ENCODE peak calls at places on chromosomes 12 and 14, in nine cellular contexts. One of them, this sample, is unnamed. For H3K4me1, the result is how much of the 10 kb centered on the place peaks cover.

GRCh38 chr14:51566831-51567582 is 84.7 kb upstream of the FRMD6 start:
- DNase-seq in sigmoid colon: no peak
- DNase-seq in MM.1S: peak
- DNase-seq in transverse colon: no peak
- DNase-seq in A549: no peak
- DNase-seq in body of pancreas: no peak
- DNase-seq in GM23248: no peak
- DNase-seq in H9: no peak
- DNase-seq in hepatocyte: no peak
- DNase-seq in this sample: no peak

GRCh38 chr14:94612174-94612573 is at the start of gene SERPINA3:
- DNase-seq in sigmoid colon: peak
- DNase-seq in MM.1S: no peak
- DNase-seq in transverse colon: no peak
- DNase-seq in A549: no peak
- DNase-seq in body of pancreas: peak
- DNase-seq in GM23248: no peak
- DNase-seq in H9: no peak
- DNase-seq in hepatocyte: peak
- DNase-seq in this sample: peak

GRCh38 chr12:6953417-6954315 is 2.5 kb downstream of the PTPN6 start:
- DNase-seq in sigmoid colon: peak
- DNase-seq in MM.1S: peak
- DNase-seq in transverse colon: peak
- DNase-seq in A549: no peak
- DNase-seq in body of pancreas: no peak
- DNase-seq in GM23248: no peak
- DNase-seq in H9: no peak
- DNase-seq in hepatocyte: no peak
- DNase-seq in this sample: no peak

GRCh38 chr12:12985817-12986408 is 14.2 kb downstream of the HEBP1 start:
- DNase-seq in sigmoid colon: no peak
- DNase-seq in MM.1S: no peak
- DNase-seq in transverse colon: peak
- DNase-seq in A549: peak
- DNase-seq in body of pancreas: no peak
- DNase-seq in GM23248: peak
- DNase-seq in H9: peak
- DNase-seq in hepatocyte: peak
- DNase-seq in this sample: no peak

GRCh38 chr12:116559330-116560080 is at the start of gene MAP1LC3B2:
- DNase-seq in sigmoid colon: peak
- DNase-seq in MM.1S: peak
- DNase-seq in transverse colon: peak
- DNase-seq in A549: no peak
- DNase-seq in body of pancreas: peak
- DNase-seq in GM23248: peak
- DNase-seq in H9: peak
- DNase-seq in hepatocyte: peak
- DNase-seq in this sample: peak

GRCh38 chr14:24123465-24124417 is 6.7 kb upstream of the FITM1 start:
- DNase-seq in sigmoid colon: no peak
- DNase-seq in MM.1S: no peak
- DNase-seq in transverse colon: no peak
- DNase-seq in A549: no peak
- DNase-seq in body of pancreas: no peak
- DNase-seq in GM23248: no peak
- DNase-seq in H9: no peak
- DNase-seq in hepatocyte: no peak
- DNase-seq in this sample: no peak

GRCh38 chr12:33476058-33476457 is 36.4 kb upstream of the SYT10 start:
- DNase-seq in sigmoid colon: no peak
- DNase-seq in MM.1S: no peak
- DNase-seq in transverse colon: no peak
- DNase-seq in A549: no peak
- DNase-seq in body of pancreas: no peak
- DNase-seq in GM23248: no peak
- DNase-seq in H9: no peak
- DNase-seq in hepatocyte: no peak
- DNase-seq in this sample: peak

GRCh38 chr12:24109381-24110039 is 160.0 kb upstream of the SOX5 start:
- DNase-seq in sigmoid colon: no peak
- DNase-seq in MM.1S: peak
- DNase-seq in transverse colon: no peak
- DNase-seq in A549: no peak
- DNase-seq in body of pancreas: no peak
- DNase-seq in GM23248: peak
- DNase-seq in H9: no peak
- DNase-seq in hepatocyte: peak
- DNase-seq in this sample: no peak

GRCh38 chr12:128250091-128250490 is 16.9 kb upstream of the TMEM132C start:
- DNase-seq in sigmoid colon: no peak
- DNase-seq in MM.1S: no peak
- DNase-seq in transverse colon: no peak
- DNase-seq in A549: no peak
- DNase-seq in body of pancreas: no peak
- DNase-seq in GM23248: no peak
- DNase-seq in H9: no peak
- DNase-seq in hepatocyte: no peak
- DNase-seq in this sample: no peak

GRCh38 chr12:47990351-47991105 is 13.7 kb downstream of the COL2A1 start:
- DNase-seq in sigmoid colon: peak
- DNase-seq in MM.1S: peak
- DNase-seq in transverse colon: no peak
- DNase-seq in A549: no peak
- DNase-seq in body of pancreas: peak
- DNase-seq in GM23248: no peak
- DNase-seq in H9: no peak
- DNase-seq in hepatocyte: peak
- DNase-seq in this sample: no peak

GRCh38 chr12:50569876-50570275 is 65.1 kb downstream of the DIP2B start:
- DNase-seq in sigmoid colon: no peak
- DNase-seq in MM.1S: no peak
- DNase-seq in transverse colon: no peak
- DNase-seq in A549: no peak
- DNase-seq in body of pancreas: no peak
- DNase-seq in GM23248: peak
- DNase-seq in H9: no peak
- DNase-seq in hepatocyte: no peak
- DNase-seq in this sample: no peak

GRCh38 chr12:50572760-50573159 is 68.0 kb downstream of the DIP2B start:
- DNase-seq in sigmoid colon: no peak
- DNase-seq in MM.1S: no peak
- DNase-seq in transverse colon: no peak
- DNase-seq in A549: no peak
- DNase-seq in body of pancreas: no peak
- DNase-seq in GM23248: peak
- DNase-seq in H9: no peak
- DNase-seq in hepatocyte: no peak
- DNase-seq in this sample: no peak

GRCh38 chr12:50573271-50573670 is 68.5 kb downstream of the DIP2B start:
- DNase-seq in sigmoid colon: no peak
- DNase-seq in MM.1S: no peak
- DNase-seq in transverse colon: no peak
- DNase-seq in A549: no peak
- DNase-seq in body of pancreas: no peak
- DNase-seq in GM23248: no peak
- DNase-seq in H9: no peak
- DNase-seq in hepatocyte: no peak
- DNase-seq in this sample: no peak

GRCh38 chr12:50572275-50572674 is 67.5 kb downstream of the DIP2B start:
- DNase-seq in sigmoid colon: no peak
- DNase-seq in MM.1S: no peak
- DNase-seq in transverse colon: no peak
- DNase-seq in A549: no peak
- DNase-seq in body of pancreas: peak
- DNase-seq in GM23248: peak
- DNase-seq in H9: no peak
- DNase-seq in hepatocyte: peak
- DNase-seq in this sample: no peak

DNA sequence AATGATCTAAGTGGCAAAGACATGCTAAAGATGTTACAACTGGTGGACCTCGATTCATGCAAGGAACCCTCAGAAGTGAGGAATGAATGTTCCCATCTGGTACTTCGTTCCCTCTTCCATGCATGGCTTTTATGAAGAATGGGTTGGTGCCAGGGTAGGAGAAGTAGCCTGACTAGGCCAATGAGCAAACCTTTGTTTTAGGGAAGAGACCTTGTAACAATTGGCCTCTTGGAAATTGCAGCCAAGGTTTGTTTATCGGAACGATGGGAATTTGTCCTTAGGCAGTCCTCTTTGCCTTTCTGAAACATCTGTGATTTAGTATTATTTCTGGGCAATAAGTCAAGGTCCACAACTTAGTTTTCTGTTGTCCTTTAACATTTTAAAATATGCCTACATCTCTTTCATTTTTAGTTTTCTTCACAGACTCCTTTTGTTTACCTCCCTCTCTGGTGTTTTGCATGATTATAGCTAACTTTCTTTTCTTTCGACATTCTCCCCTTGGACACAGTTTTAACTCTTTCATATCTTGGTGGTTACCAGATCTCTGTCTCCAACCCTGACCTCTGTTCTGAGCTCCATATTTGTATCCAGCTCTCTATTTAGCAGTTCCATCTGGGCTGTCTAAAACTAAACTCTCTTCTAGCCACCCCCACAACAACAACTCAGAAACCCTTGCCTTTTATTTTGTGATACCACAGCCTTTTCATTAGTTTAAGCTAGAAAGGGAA is 70.0 kb downstream of the DIP2B start:
- DNase-seq in sigmoid colon: no peak
- DNase-seq in MM.1S: no peak
- DNase-seq in transverse colon: no peak
- DNase-seq in A549: no peak
- DNase-seq in body of pancreas: no peak
- DNase-seq in GM23248: peak
- DNase-seq in H9: no peak
- DNase-seq in hepatocyte: no peak
- DNase-seq in this sample: no peak
- H3K4me1 ChIP-seq in sigmoid colon: under half
- H3K4me1 ChIP-seq in MM.1S: under half
- H3K4me1 ChIP-seq in transverse colon: half or more
- H3K4me1 ChIP-seq in A549: half or more
- H3K4me1 ChIP-seq in body of pancreas: half or more
- H3K4me1 ChIP-seq in GM23248: under half
- H3K4me1 ChIP-seq in H9: under half
- H3K4me1 ChIP-seq in hepatocyte: under half
- H3K4me1 ChIP-seq in this sample: under half

GRCh38 chr12:66899567-66899966 is 220.7 kb upstream of the GRIP1 start:
- DNase-seq in sigmoid colon: no peak
- DNase-seq in MM.1S: no peak
- DNase-seq in transverse colon: no peak
- DNase-seq in A549: no peak
- DNase-seq in body of pancreas: no peak
- DNase-seq in GM23248: no peak
- DNase-seq in H9: no peak
- DNase-seq in hepatocyte: no peak
- DNase-seq in this sample: no peak

GRCh38 chr12:66901136-66901932 is 222.5 kb upstream of the GRIP1 start:
- DNase-seq in sigmoid colon: no peak
- DNase-seq in MM.1S: peak
- DNase-seq in transverse colon: no peak
- DNase-seq in A549: no peak
- DNase-seq in body of pancreas: no peak
- DNase-seq in GM23248: no peak
- DNase-seq in H9: no peak
- DNase-seq in hepatocyte: no peak
- DNase-seq in this sample: no peak

GRCh38 chr12:66902020-66902419 is 223.1 kb upstream of the GRIP1 start:
- DNase-seq in sigmoid colon: no peak
- DNase-seq in MM.1S: no peak
- DNase-seq in transverse colon: no peak
- DNase-seq in A549: no peak
- DNase-seq in body of pancreas: no peak
- DNase-seq in GM23248: no peak
- DNase-seq in H9: no peak
- DNase-seq in hepatocyte: no peak
- DNase-seq in this sample: no peak

GRCh38 chr12:66898700-66899469 is 220.0 kb upstream of the GRIP1 start:
- DNase-seq in sigmoid colon: no peak
- DNase-seq in MM.1S: no peak
- DNase-seq in transverse colon: no peak
- DNase-seq in A549: no peak
- DNase-seq in body of pancreas: no peak
- DNase-seq in GM23248: no peak
- DNase-seq in H9: no peak
- DNase-seq in hepatocyte: no peak
- DNase-seq in this sample: peak

GRCh38 chr12:66900616-66901015 is 221.7 kb upstream of the GRIP1 start:
- DNase-seq in sigmoid colon: no peak
- DNase-seq in MM.1S: no peak
- DNase-seq in transverse colon: no peak
- DNase-seq in A549: no peak
- DNase-seq in body of pancreas: no peak
- DNase-seq in GM23248: no peak
- DNase-seq in H9: no peak
- DNase-seq in hepatocyte: no peak
- DNase-seq in this sample: no peak
- H3K27ac ChIP-seq in sigmoid colon: no peak
- H3K27ac ChIP-seq in MM.1S: peak
- H3K27ac ChIP-seq in transverse colon: no peak
- H3K27ac ChIP-seq in A549: no peak
- H3K27ac ChIP-seq in body of pancreas: no peak
- H3K27ac ChIP-seq in GM23248: no peak
- H3K27ac ChIP-seq in H9: no peak
- H3K27ac ChIP-seq in hepatocyte: no peak
- H3K27ac ChIP-seq in this sample: no peak

GRCh38 chr14:93206793-93207467 is at the start of the genes GON7 and UBR7:
- DNase-seq in sigmoid colon: peak
- DNase-seq in MM.1S: peak
- DNase-seq in transverse colon: peak
- DNase-seq in A549: peak
- DNase-seq in body of pancreas: peak
- DNase-seq in GM23248: peak
- DNase-seq in H9: peak
- DNase-seq in hepatocyte: peak
- DNase-seq in this sample: peak
- H3K4me1 ChIP-seq in sigmoid colon: under half
- H3K4me1 ChIP-seq in MM.1S: under half
- H3K4me1 ChIP-seq in transverse colon: under half
- H3K4me1 ChIP-seq in A549: under half
- H3K4me1 ChIP-seq in body of pancreas: under half
- H3K4me1 ChIP-seq in GM23248: under half
- H3K4me1 ChIP-seq in H9: under half
- H3K4me1 ChIP-seq in hepatocyte: under half
- H3K4me1 ChIP-seq in this sample: under half

DNA sequence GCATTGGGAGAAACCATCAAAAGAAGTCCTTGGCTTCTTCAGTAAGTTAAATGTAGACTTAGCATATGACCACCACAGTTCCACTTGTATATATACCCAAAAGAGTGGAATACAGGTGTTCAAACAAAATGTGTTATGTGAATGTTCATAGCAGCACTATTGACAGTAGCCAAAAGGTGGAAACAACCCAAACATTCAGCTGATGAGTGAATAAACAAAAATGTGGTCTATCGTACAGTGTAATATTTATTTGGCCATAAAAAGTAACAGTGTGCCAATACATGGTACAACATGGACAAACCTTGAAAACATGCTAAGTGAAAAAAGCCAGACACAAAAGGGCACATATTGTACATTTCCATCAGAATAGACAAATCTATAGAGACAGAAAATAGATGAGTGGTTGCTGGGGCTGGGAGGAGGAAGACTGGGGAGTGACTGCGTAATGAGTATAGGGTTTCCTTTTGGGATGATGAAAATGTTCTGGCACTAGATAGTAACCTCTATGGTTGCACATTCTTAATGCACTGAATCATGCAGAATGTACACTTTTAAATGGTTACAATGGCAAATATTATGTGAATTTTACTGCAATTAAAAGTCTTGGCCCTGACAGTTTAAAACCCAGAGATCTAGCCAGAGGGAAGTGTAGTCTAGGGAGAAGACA is 5.5 kb downstream of the ERP29 start:
- DNase-seq in sigmoid colon: no peak
- DNase-seq in MM.1S: no peak
- DNase-seq in transverse colon: no peak
- DNase-seq in A549: no peak
- DNase-seq in body of pancreas: no peak
- DNase-seq in GM23248: peak
- DNase-seq in H9: no peak
- DNase-seq in hepatocyte: no peak
- DNase-seq in this sample: peak
- H3K27ac ChIP-seq in sigmoid colon: peak
- H3K27ac ChIP-seq in MM.1S: no peak
- H3K27ac ChIP-seq in transverse colon: no peak
- H3K27ac ChIP-seq in A549: no peak
- H3K27ac ChIP-seq in body of pancreas: no peak
- H3K27ac ChIP-seq in GM23248: peak
- H3K27ac ChIP-seq in H9: no peak
- H3K27ac ChIP-seq in hepatocyte: no peak
- H3K27ac ChIP-seq in this sample: no peak